ENCODE peak calls at places on chromosomes 2 and 18, in ten cellular contexts. One of them, this sample, is unnamed.

GRCh38 chr18:79684283-79684631 is 4.7 kb downstream of the CTDP1 start:
- DNase-seq in upper lobe of right lung: no peak
- DNase-seq in iPS-NIHi11: no peak
- DNase-seq in omental fat pad: no peak
- DNase-seq in CD8-positive, alpha-beta T cell: peak; percentile 65
- DNase-seq in IMR-90: no peak
- DNase-seq in T-cell: no peak
- DNase-seq in frontal cortex: no peak
- DNase-seq in WTC11: no peak
- DNase-seq in cardiac fibroblast: no peak
- DNase-seq in this sample: no peak

GRCh38 chr2:223952280-223952968 is 4.8 kb upstream of the MRPL44 start:
- DNase-seq in upper lobe of right lung: no peak
- DNase-seq in iPS-NIHi11: no peak
- DNase-seq in omental fat pad: no peak
- DNase-seq in CD8-positive, alpha-beta T cell: no peak
- DNase-seq in IMR-90: no peak
- DNase-seq in T-cell: no peak
- DNase-seq in frontal cortex: no peak
- DNase-seq in WTC11: no peak
- DNase-seq in cardiac fibroblast: no peak
- DNase-seq in this sample: no peak

GRCh38 chr2:15170068-15170775 is 390.9 kb downstream of the NBAS start:
- DNase-seq in upper lobe of right lung: no peak
- DNase-seq in iPS-NIHi11: peak; percentile 49
- DNase-seq in omental fat pad: no peak
- DNase-seq in CD8-positive, alpha-beta T cell: no peak
- DNase-seq in IMR-90: no peak
- DNase-seq in T-cell: no peak
- DNase-seq in frontal cortex: no peak
- DNase-seq in WTC11: peak; percentile 29
- DNase-seq in cardiac fibroblast: no peak
- DNase-seq in this sample: no peak

GRCh38 chr2:44135307-44135706 is 33.4 kb upstream of the PPM1B start:
- DNase-seq in upper lobe of right lung: no peak
- DNase-seq in iPS-NIHi11: peak; percentile 48
- DNase-seq in omental fat pad: no peak
- DNase-seq in CD8-positive, alpha-beta T cell: no peak
- DNase-seq in IMR-90: no peak
- DNase-seq in T-cell: no peak
- DNase-seq in frontal cortex: no peak
- DNase-seq in WTC11: no peak
- DNase-seq in cardiac fibroblast: peak; percentile 10
- DNase-seq in this sample: no peak

GRCh38 chr18:35736696-35737095 is 155.2 kb downstream of the GALNT1 start:
- DNase-seq in upper lobe of right lung: no peak
- DNase-seq in iPS-NIHi11: no peak
- DNase-seq in omental fat pad: no peak
- DNase-seq in CD8-positive, alpha-beta T cell: no peak
- DNase-seq in IMR-90: no peak
- DNase-seq in T-cell: no peak
- DNase-seq in frontal cortex: no peak
- DNase-seq in WTC11: no peak
- DNase-seq in cardiac fibroblast: no peak
- DNase-seq in this sample: no peak

GRCh38 chr2:25587361-25587760 is 86.0 kb downstream of the DTNB start:
- DNase-seq in upper lobe of right lung: no peak
- DNase-seq in iPS-NIHi11: no peak
- DNase-seq in omental fat pad: no peak
- DNase-seq in CD8-positive, alpha-beta T cell: no peak
- DNase-seq in IMR-90: peak; percentile 68
- DNase-seq in T-cell: no peak
- DNase-seq in frontal cortex: no peak
- DNase-seq in WTC11: no peak
- DNase-seq in cardiac fibroblast: peak; percentile 66
- DNase-seq in this sample: no peak

GRCh38 chr2:226981731-226982373 is 146.0 kb downstream of the RHBDD1 start:
- DNase-seq in upper lobe of right lung: no peak
- DNase-seq in iPS-NIHi11: no peak
- DNase-seq in omental fat pad: no peak
- DNase-seq in CD8-positive, alpha-beta T cell: no peak
- DNase-seq in IMR-90: no peak
- DNase-seq in T-cell: no peak
- DNase-seq in frontal cortex: no peak
- DNase-seq in WTC11: no peak
- DNase-seq in cardiac fibroblast: no peak
- DNase-seq in this sample: no peak

GRCh38 chr2:173192071-173192470 is 116.4 kb downstream of the MAP3K20 start:
- DNase-seq in upper lobe of right lung: no peak
- DNase-seq in iPS-NIHi11: no peak
- DNase-seq in omental fat pad: no peak
- DNase-seq in CD8-positive, alpha-beta T cell: no peak
- DNase-seq in IMR-90: no peak
- DNase-seq in T-cell: no peak
- DNase-seq in frontal cortex: no peak
- DNase-seq in WTC11: no peak
- DNase-seq in cardiac fibroblast: no peak
- DNase-seq in this sample: no peak

GRCh38 chr2:45018033-45018432 is 8.8 kb upstream of the SIX2 start:
- DNase-seq in upper lobe of right lung: no peak
- DNase-seq in iPS-NIHi11: no peak
- DNase-seq in omental fat pad: no peak
- DNase-seq in CD8-positive, alpha-beta T cell: no peak
- DNase-seq in IMR-90: no peak
- DNase-seq in T-cell: no peak
- DNase-seq in frontal cortex: no peak
- DNase-seq in WTC11: no peak
- DNase-seq in cardiac fibroblast: no peak
- DNase-seq in this sample: no peak

GRCh38 chr2:37583867-37584266 is 87.6 kb downstream of the CDC42EP3 start:
- DNase-seq in upper lobe of right lung: no peak
- DNase-seq in iPS-NIHi11: no peak
- DNase-seq in omental fat pad: no peak
- DNase-seq in CD8-positive, alpha-beta T cell: no peak
- DNase-seq in IMR-90: peak; percentile 74
- DNase-seq in T-cell: no peak
- DNase-seq in frontal cortex: no peak
- DNase-seq in WTC11: no peak
- DNase-seq in cardiac fibroblast: peak; percentile 68
- DNase-seq in this sample: no peak

GRCh38 chr2:105802587-105802986 is 57.9 kb downstream of the NCK2 start:
- DNase-seq in upper lobe of right lung: no peak
- DNase-seq in iPS-NIHi11: no peak
- DNase-seq in omental fat pad: no peak
- DNase-seq in CD8-positive, alpha-beta T cell: peak; percentile 84
- DNase-seq in IMR-90: no peak
- DNase-seq in T-cell: peak; percentile 74
- DNase-seq in frontal cortex: no peak
- DNase-seq in WTC11: no peak
- DNase-seq in cardiac fibroblast: peak; percentile 21
- DNase-seq in this sample: no peak

GRCh38 chr18:79129120-79129519 is 59.9 kb downstream of the ATP9B start:
- DNase-seq in upper lobe of right lung: no peak
- DNase-seq in iPS-NIHi11: no peak
- DNase-seq in omental fat pad: no peak
- DNase-seq in CD8-positive, alpha-beta T cell: no peak
- DNase-seq in IMR-90: no peak
- DNase-seq in T-cell: no peak
- DNase-seq in frontal cortex: no peak
- DNase-seq in WTC11: no peak
- DNase-seq in cardiac fibroblast: no peak
- DNase-seq in this sample: no peak

GRCh38 chr2:171025199-171025598 is 96.1 kb downstream of the GORASP2 start:
- DNase-seq in upper lobe of right lung: no peak
- DNase-seq in iPS-NIHi11: no peak
- DNase-seq in omental fat pad: no peak
- DNase-seq in CD8-positive, alpha-beta T cell: no peak
- DNase-seq in IMR-90: no peak
- DNase-seq in T-cell: no peak
- DNase-seq in frontal cortex: no peak
- DNase-seq in WTC11: no peak
- DNase-seq in cardiac fibroblast: no peak
- DNase-seq in this sample: no peak

GRCh38 chr2:188444106-188444835 is 152.6 kb downstream of the GULP1 start:
- DNase-seq in upper lobe of right lung: no peak
- DNase-seq in iPS-NIHi11: no peak
- DNase-seq in omental fat pad: no peak
- DNase-seq in CD8-positive, alpha-beta T cell: no peak
- DNase-seq in IMR-90: peak; percentile 30
- DNase-seq in T-cell: no peak
- DNase-seq in frontal cortex: no peak
- DNase-seq in WTC11: no peak
- DNase-seq in cardiac fibroblast: peak; percentile 17
- DNase-seq in this sample: no peak

GRCh38 chr2:85709385-85709784 is 15.2 kb downstream of the GNLY start:
- DNase-seq in upper lobe of right lung: no peak
- DNase-seq in iPS-NIHi11: no peak
- DNase-seq in omental fat pad: no peak
- DNase-seq in CD8-positive, alpha-beta T cell: no peak
- DNase-seq in IMR-90: no peak
- DNase-seq in T-cell: no peak
- DNase-seq in frontal cortex: no peak
- DNase-seq in WTC11: no peak
- DNase-seq in cardiac fibroblast: peak; percentile 41
- DNase-seq in this sample: no peak

This sample was measured in RWPE2.